ENCODE peak calls at places on chromosome 11, in ten cellular contexts. Z is activated T-cell treated with anti-CD3 and anti-CD28 coated beads for 1 hour; V is NCI-H1694; I is stimulated activated CD8-positive, alpha-beta memory T cell treated with anti-CD3 and anti-CD28 coated beads, Interleukin-15, amount 100 ng/mL, for 24 hours; U is dermis blood vessel endothelial cell; O is fibroblast of pulmonary artery; Y is A172; N is naive thymus-derived CD8-positive, alpha-beta T cell; Q is fibroblast of mammary gland; B is IMR-90. H is an unnamed sample.

GRCh38 chr11:12669930-12670329 is 4.3 kb upstream of the TEAD1 start:
- DNase-seq in Z (no peak), V (no peak), I (no peak), U (no peak), O (peak), Y (no peak), N (no peak), Q (peak), B (peak), H (no peak)

GRCh38 chr11:126918556-126918955 is 82.0 kb downstream of the KIRREL3 start:
- DNase-seq in Z (no peak), V (no peak), I (no peak), U (no peak), O (peak), Y (no peak), N (no peak), Q (no peak), B (peak), H (no peak)

GRCh38 chr11:76789443-76789719 is 6.2 kb downstream of the TSKU start:
- DNase-seq in Z (no peak), V (no peak), I (no peak), U (no peak), O (no peak), Y (no peak), N (no peak), Q (no peak), B (no peak), H (no peak)

GRCh38 chr11:824292-824880 is 3.3 kb upstream of the CRACR2B start:
- DNase-seq in Z (no peak), V (no peak), I (no peak), U (no peak), O (no peak), Y (no peak), N (no peak), Q (no peak), B (no peak), H (no peak)

GRCh38 chr11:6546735-6547134 is 49.7 kb downstream of the DNHD1 start:
- DNase-seq in Z (no peak), V (no peak), I (no peak), U (no peak), O (no peak), Y (no peak), N (no peak), Q (no peak), B (no peak), H (no peak)

GRCh38 chr11:811446-812245 is 1.9 kb downstream of the RPLP2 start:
- DNase-seq in Z (no peak), V (no peak), I (no peak), U (peak), O (peak), Y (no peak), N (no peak), Q (peak), B (no peak), H (no peak)

GRCh38 chr11:45333023-45333422 is 46.9 kb upstream of the SYT13 start:
- DNase-seq in Z (no peak), V (peak), I (no peak), U (peak), O (peak), Y (no peak), N (no peak), Q (no peak), B (no peak), H (no peak)

GRCh38 chr11:12862761-12863469 is 146.2 kb upstream of the RASSF10 start:
- DNase-seq in Z (no peak), V (peak), I (no peak), U (peak), O (peak), Y (peak), N (no peak), Q (peak), B (peak), H (peak)

GRCh38 chr11:9285850-9286587 is 20.9 kb upstream of the DENND5A start:
- DNase-seq in Z (no peak), V (no peak), I (no peak), U (no peak), O (no peak), Y (no peak), N (no peak), Q (no peak), B (no peak), H (no peak)

GRCh38 chr11:4459470-4459869 is 10.4 kb downstream of the OR52K2 start:
- DNase-seq in Z (no peak), V (no peak), I (no peak), U (no peak), O (no peak), Y (no peak), N (no peak), Q (peak), B (no peak), H (no peak)

GRCh38 chr11:93524868-93525267 is 18.3 kb downstream of the SMCO4 start:
- DNase-seq in Z (no peak), V (no peak), I (no peak), U (no peak), O (no peak), Y (no peak), N (no peak), Q (no peak), B (no peak), H (no peak)

GRCh38 chr11:11993814-11994213 is 14.6 kb downstream of the DKK3 start:
- DNase-seq in Z (no peak), V (peak), I (no peak), U (peak), O (peak), Y (peak), N (no peak), Q (peak), B (peak), H (no peak)

GRCh38 chr11:70306586-70307033 is 36.1 kb downstream of the PPFIA1 start:
- DNase-seq in Z (no peak), V (no peak), I (no peak), U (peak), O (peak), Y (no peak), N (no peak), Q (no peak), B (no peak), H (no peak)

GRCh38 chr11:46250071-46251052 is 27.1 kb upstream of the CREB3L1 start:
- DNase-seq in Z (no peak), V (no peak), I (no peak), U (no peak), O (peak), Y (peak), N (no peak), Q (peak), B (peak), H (no peak)

GRCh38 chr11:44592125-44592643 is 26.7 kb downstream of the CD82 start:
- DNase-seq in Z (no peak), V (no peak), I (no peak), U (no peak), O (peak), Y (no peak), N (no peak), Q (peak), B (peak), H (no peak)

GRCh38 chr11:45816614-45817013 is 11.7 kb downstream of the SLC35C1 start:
- DNase-seq in Z (no peak), V (no peak), I (no peak), U (no peak), O (no peak), Y (no peak), N (no peak), Q (no peak), B (no peak), H (no peak)

GRCh38 chr11:126489791-126490190 is 134.3 kb downstream of the ST3GAL4 start:
- DNase-seq in Z (no peak), V (no peak), I (no peak), U (no peak), O (no peak), Y (no peak), N (no peak), Q (no peak), B (peak), H (no peak)

GRCh38 chr11:125552927-125553326 is 16.4 kb upstream of the EI24 start:
- DNase-seq in Z (no peak), V (no peak), I (no peak), U (no peak), O (no peak), Y (no peak), N (no peak), Q (no peak), B (no peak), H (no peak)

GRCh38 chr11:117505285-117505970 is 177.8 kb downstream of the CEP164 start:
- DNase-seq in Z (no peak), V (no peak), I (no peak), U (no peak), O (no peak), Y (no peak), N (no peak), Q (no peak), B (no peak), H (no peak)

GRCh38 chr11:110251837-110252236 is 44.6 kb downstream of the RDX start:
- DNase-seq in Z (no peak), V (no peak), I (no peak), U (peak), O (peak), Y (peak), N (no peak), Q (peak), B (peak), H (no peak)

GRCh38 chr11:21783954-21784353 is 408.9 kb upstream of the ANO5 start:
- DNase-seq in Z (no peak), V (no peak), I (no peak), U (no peak), O (no peak), Y (no peak), N (no peak), Q (no peak), B (no peak), H (no peak)

GRCh38 chr11:93817426-93818348 is 32.7 kb downstream of the VSTM5 start:
- DNase-seq in Z (no peak), V (no peak), I (no peak), U (no peak), O (no peak), Y (no peak), N (no peak), Q (peak), B (no peak), H (no peak)

GRCh38 chr11:8087185-8087584 is 6.2 kb downstream of the TUB start:
- DNase-seq in Z (no peak), V (no peak), I (no peak), U (peak), O (no peak), Y (no peak), N (no peak), Q (no peak), B (no peak), H (no peak)

GRCh38 chr11:43947815-43948214 is 5.4 kb downstream of the C11orf96 start:
- DNase-seq in Z (no peak), V (no peak), I (no peak), U (no peak), O (no peak), Y (no peak), N (no peak), Q (no peak), B (no peak), H (no peak)

H was measured in mesothelial cell of epicardium.